ENCODE peak calls at places on chromosomes 1 and 21, in seven cellular contexts. D, T, W, K, E, P and B are unnamed samples.

GRCh38 chr1:217713223-217713622 is 82.1 kb downstream of the SPATA17 start:
- DNase-seq in D (no peak), E (no peak), T (peak; percentile 72), W (no peak), K (no peak), P (peak; percentile 50), B (no peak)

GRCh38 chr1:100362821-100363466 is 10.6 kb downstream of the CDC14A start:
- DNase-seq in T (no peak), D (no peak), K (no peak), E (peak; percentile 99), W (no peak), P (no peak), B (peak; percentile 54)

GRCh38 chr1:71785470-71785869 is 496.9 kb downstream of the NEGR1 start:
- DNase-seq in D (no peak), P (no peak), W (no peak), T (no peak), E (no peak), K (no peak), B (no peak)

GRCh38 chr1:115492880-115493279 is 148.9 kb upstream of the VANGL1 start:
- DNase-seq in P (no peak), D (no peak), W (no peak), K (no peak), T (peak; percentile 58), E (no peak), B (no peak)

GRCh38 chr1:227312364-227313025 is 5.8 kb downstream of the CDC42BPA start:
- DNase-seq in D (no peak), E (peak; percentile 72), K (no peak), P (no peak), T (no peak), W (no peak), B (no peak)

GRCh38 chr1:234920136-234920842 is 208.3 kb downstream of the TOMM20 start:
- DNase-seq in T (no peak), K (no peak), E (no peak), W (no peak), D (no peak), P (no peak), B (no peak)

GRCh38 chr1:198880818-198881597 is 242.2 kb downstream of the PTPRC start:
- DNase-seq in K (no peak), T (peak; percentile 97), W (peak; percentile 91), E (no peak), D (no peak), P (peak; percentile 74), B (no peak)

GRCh38 chr1:214506972-214507431 is 44.4 kb downstream of the PTPN14 start:
- DNase-seq in K (no peak), D (no peak), T (no peak), P (peak; percentile 57), E (no peak), W (peak; percentile 39), B (no peak)

GRCh38 chr1:19467199-19468187 is 17.8 kb downstream of the CAPZB start:
- DNase-seq in E (no peak), W (no peak), D (no peak), P (no peak), T (no peak), K (no peak), B (no peak)

GRCh38 chr1:173205146-173206051 is 1.7 kb downstream of the TNFSF4 start:
- DNase-seq in K (no peak), W (no peak), D (no peak), T (peak; percentile 78), P (no peak), E (no peak), B (no peak)

GRCh38 chr21:44089001-44089911 is 17.9 kb upstream of the PWP2 start:
- DNase-seq in K (no peak), P (no peak), T (no peak), E (no peak), W (no peak), D (no peak), B (no peak)

GRCh38 chr1:94240822-94241221 is 3.4 kb upstream of the ARHGAP29 start:
- DNase-seq in K (no peak), D (no peak), P (peak; percentile 35), E (peak; percentile 22), T (peak; percentile 27), W (no peak), B (peak; percentile 64)

GRCh38 chr1:31507676-31508530 is 68.4 kb upstream of the TINAGL1 start:
- DNase-seq in T (no peak), D (no peak), E (no peak), W (no peak), K (no peak), P (no peak), B (no peak)

GRCh38 chr1:42179900-42180329 is 15.4 kb upstream of the GUCA2A start:
- DNase-seq in D (no peak), T (peak; percentile 3), P (no peak), E (no peak), K (no peak), W (no peak), B (no peak)

GRCh38 chr1:94919241-94920030 is 7.5 kb downstream of the CNN3 start:
- DNase-seq in K (no peak), P (no peak), W (no peak), T (no peak), E (no peak), D (no peak), B (no peak)

GRCh38 chr1:226988337-226988672 is 48.2 kb downstream of the COQ8A start:
- DNase-seq in D (no peak), T (no peak), W (no peak), P (no peak), K (no peak), E (no peak), B (no peak)

GRCh38 chr1:27430903-27431653 is 38.7 kb downstream of the GPR3 start:
- DNase-seq in W (no peak), D (no peak), K (no peak), T (peak; percentile 15), E (peak; percentile 51), P (no peak), B (no peak)

GRCh38 chr1:10378071-10378841 is 20.6 kb upstream of the PGD start:
- DNase-seq in T (peak; percentile 95), D (no peak), W (no peak), K (no peak), E (peak; percentile 69), P (peak; percentile 94), B (no peak)

GRCh38 chr21:31656199-31657095 is 3.0 kb upstream of the SOD1 start:
- DNase-seq in K (no peak), T (peak; percentile 47), E (no peak), P (no peak), D (no peak), W (no peak), B (no peak)

GRCh38 chr1:67827688-67828087 is 5.6 kb downstream of the GNG12 start:
- DNase-seq in D (no peak), W (no peak), E (no peak), K (no peak), T (no peak), P (no peak), B (no peak)

GRCh38 chr1:54409156-54410142 is 3.3 kb upstream of the SSBP3 start:
- DNase-seq in K (no peak), T (no peak), W (no peak), E (peak; percentile 87), P (no peak), D (peak; percentile 48), B (no peak)

GRCh38 chr1:247445775-247446364 is 12.0 kb downstream of the OR2B11 start:
- DNase-seq in D (no peak), E (no peak), W (no peak), T (no peak), K (no peak), P (no peak), B (no peak)

GRCh38 chr1:163799190-163799805 is 477.5 kb downstream of the NUF2 start:
- DNase-seq in P (no peak), K (no peak), E (no peak), D (no peak), T (no peak), W (no peak), B (no peak)

GRCh38 chr21:31915566-31915965 is 42.7 kb downstream of the HUNK start:
- DNase-seq in D (no peak), T (no peak), W (no peak), E (no peak), P (no peak), K (no peak), B (no peak)

GRCh38 chr1:40078512-40079333 is 18.3 kb downstream of the PPT1 start:
- DNase-seq in E (peak; percentile 81), D (no peak), T (peak; percentile 46), W (peak; percentile 41), P (peak; percentile 66), K (no peak), B (peak; percentile 70)

GRCh38 chr1:230068952-230069684 is 2.1 kb downstream of the GALNT2 start:
- DNase-seq in W (no peak), P (no peak), E (peak; percentile 54), K (no peak), T (no peak), D (no peak), B (peak; percentile 27)
- TF ChIP-seq RAD21 in W (no peak), P (no peak), E (no peak), K (peak; percentile 13), T (no peak), D (no peak), B (peak; percentile 26)

GRCh38 chr1:4601986-4602385 is 52.4 kb upstream of the AJAP1 start:
- DNase-seq in E (no peak), P (no peak), T (no peak), K (no peak), W (no peak), D (no peak), B (no peak)

GRCh38 chr1:4602536-4603316 is 51.7 kb upstream of the AJAP1 start:
- DNase-seq in E (no peak), P (no peak), K (no peak), D (no peak), W (no peak), T (no peak), B (no peak)

GRCh38 chr1:4603317-4604110 is 50.9 kb upstream of the AJAP1 start:
- DNase-seq in T (no peak), P (peak; percentile 13), D (no peak), K (no peak), W (no peak), E (no peak), B (no peak)

GRCh38 chr1:4600615-4601460 is 53.6 kb upstream of the AJAP1 start:
- DNase-seq in E (no peak), K (no peak), W (no peak), T (no peak), P (no peak), D (no peak), B (no peak)

DNA sequence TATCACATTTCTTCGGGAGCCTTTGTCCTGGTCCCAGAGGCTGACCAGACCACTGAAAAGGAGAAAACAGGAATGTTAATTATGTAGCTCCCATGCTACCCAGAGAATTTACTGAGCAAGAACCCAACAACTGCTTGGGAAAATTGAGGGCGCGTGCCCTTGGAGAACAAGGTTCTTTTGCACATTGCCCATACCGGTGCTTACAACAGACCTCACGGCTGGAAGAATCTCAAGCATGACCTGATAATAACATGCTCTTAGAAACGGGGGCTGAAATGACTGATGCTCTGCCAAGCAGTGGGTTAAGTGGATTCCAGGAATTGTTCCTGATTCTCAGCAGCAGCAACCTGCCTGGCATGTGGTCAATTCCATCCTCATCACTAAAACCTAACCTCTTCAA is 49.3 kb upstream of the AJAP1 start:
- DNase-seq in W (no peak), P (no peak), E (no peak), D (no peak), T (no peak), K (no peak), B (no peak)
- TF ChIP-seq RAD21 in W (no peak), P (no peak), E (no peak), D (no peak), T (no peak), K (no peak), B (no peak)

GRCh38 chr21:45146801-45147200 is 72.4 kb downstream of the ADARB1 start:
- DNase-seq in W (no peak), T (no peak), E (no peak), D (no peak), P (no peak), K (no peak), B (no peak)
- TF ChIP-seq RAD21 in W (no peak), T (no peak), E (no peak), D (no peak), P (no peak), K (no peak), B (no peak)

GRCh38 chr1:181100015-181100905 is 11.8 kb downstream of the IER5 start:
- DNase-seq in P (no peak), W (no peak), D (no peak), K (no peak), E (no peak), T (no peak), B (no peak)
- TF ChIP-seq RAD21 in P (no peak), W (no peak), D (no peak), K (no peak), E (no peak), T (no peak), B (no peak)